ENCODE peak calls at places on chromosomes 4 and X, in five cellular contexts. G is esophagus squamous epithelium, M is body of pancreas, K is sigmoid colon, Y is HCT116. T is an unnamed sample.

GRCh38 chr4:100017627-100018310 is 67.7 kb upstream of the H2AZ1 start:
- DNase-seq in G (no peak), Y (no peak), K (no peak), M (no peak), T (no peak)

GRCh38 chr4:76449362-76449767 is 14.3 kb downstream of the SHROOM3 start:
- DNase-seq in Y (no peak), K (no peak), M (no peak), G (no peak), T (no peak)

GRCh38 chr4:88442636-88443260 is 14.2 kb upstream of the HERC5 start:
- DNase-seq in Y (no peak), K (no peak), G (no peak), M (no peak), T (no peak)

GRCh38 chr4:152106113-152106763 is 345.4 kb upstream of the GATB start:
- DNase-seq in G (peak; percentile 14), Y (peak; percentile 83), K (peak; percentile 81), M (no peak), T (peak; percentile 90)

GRCh38 chr4:72375050-72375736 is 193.8 kb downstream of the ADAMTS3 start:
- DNase-seq in G (no peak), Y (no peak), M (no peak), K (no peak), T (no peak)

GRCh38 chrX:133865761-133866470 is 119.5 kb downstream of the GPC3 start:
- DNase-seq in M (no peak), Y (no peak), K (no peak), G (no peak), T (no peak)

GRCh38 chr4:119939066-119939995 is 127.3 kb downstream of the MAD2L1 start:
- DNase-seq in K (no peak), Y (no peak), M (no peak), G (no peak), T (no peak)

GRCh38 chr4:174222266-174222872 is 61.1 kb downstream of the FBXO8 start:
- DNase-seq in G (no peak), K (no peak), Y (peak; percentile 13), M (no peak), T (no peak)

GRCh38 chr4:2745981-2746806 is 9.9 kb downstream of the TNIP2 start:
- DNase-seq in K (no peak), G (peak; percentile 55), M (no peak), Y (no peak), T (peak; percentile 88)

GRCh38 chr4:70885174-70885573 is 17.0 kb upstream of the MOB1B start:
- DNase-seq in M (no peak), K (no peak), G (no peak), Y (no peak), T (no peak)

GRCh38 chrX:109959356-109959871 is 43.5 kb upstream of the TMEM164 start:
- DNase-seq in M (no peak), G (no peak), Y (no peak), K (no peak), T (no peak)

GRCh38 chr4:2046031-2046961 is 12.8 kb upstream of the NAT8L start:
- DNase-seq in K (no peak), G (no peak), Y (no peak), M (no peak), T (no peak)

GRCh38 chr4:185758807-185759206 is 53.2 kb downstream of the SORBS2 start:
- DNase-seq in M (no peak), K (no peak), Y (no peak), G (no peak), T (no peak)

GRCh38 chr4:109040441-109040840 is 262.0 kb downstream of the COL25A1 start:
- DNase-seq in Y (no peak), G (no peak), M (no peak), K (no peak), T (no peak)

GRCh38 chrX:141760761-141761160 is 62.2 kb upstream of the SPANXD start:
- DNase-seq in K (no peak), M (no peak), G (no peak), Y (no peak), T (no peak)

GRCh38 chr4:151198748-151199147 is 78.2 kb upstream of the PRSS48 start:
- DNase-seq in Y (no peak), K (no peak), G (no peak), M (no peak), T (no peak)

GRCh38 chrX:71254092-71254941 is at the start of gene ZMYM3:
- DNase-seq in G (peak; percentile 11), Y (peak; percentile 50), K (peak; percentile 93), M (peak; percentile 88), T (peak; percentile 88)
- TF ChIP-seq POLR2A in G (no peak), Y (no peak), K (no peak), M (peak; percentile 53), T (peak; percentile 39)

GRCh38 chr4:7516116-7516772 is 81.5 kb upstream of the PSAPL1 start:
- DNase-seq in M (no peak), G (no peak), K (no peak), Y (no peak), T (no peak)

GRCh38 chr4:7516773-7517144 is 82.0 kb upstream of the PSAPL1 start:
- DNase-seq in M (no peak), Y (no peak), K (no peak), G (no peak), T (no peak)

GRCh38 chr4:7514789-7515188 is 80.1 kb upstream of the PSAPL1 start:
- DNase-seq in G (no peak), K (no peak), Y (no peak), M (no peak), T (no peak)

GRCh38 chr4:7514281-7514680 is 79.6 kb upstream of the PSAPL1 start:
- DNase-seq in Y (no peak), K (no peak), M (no peak), G (no peak), T (no peak)

DNA sequence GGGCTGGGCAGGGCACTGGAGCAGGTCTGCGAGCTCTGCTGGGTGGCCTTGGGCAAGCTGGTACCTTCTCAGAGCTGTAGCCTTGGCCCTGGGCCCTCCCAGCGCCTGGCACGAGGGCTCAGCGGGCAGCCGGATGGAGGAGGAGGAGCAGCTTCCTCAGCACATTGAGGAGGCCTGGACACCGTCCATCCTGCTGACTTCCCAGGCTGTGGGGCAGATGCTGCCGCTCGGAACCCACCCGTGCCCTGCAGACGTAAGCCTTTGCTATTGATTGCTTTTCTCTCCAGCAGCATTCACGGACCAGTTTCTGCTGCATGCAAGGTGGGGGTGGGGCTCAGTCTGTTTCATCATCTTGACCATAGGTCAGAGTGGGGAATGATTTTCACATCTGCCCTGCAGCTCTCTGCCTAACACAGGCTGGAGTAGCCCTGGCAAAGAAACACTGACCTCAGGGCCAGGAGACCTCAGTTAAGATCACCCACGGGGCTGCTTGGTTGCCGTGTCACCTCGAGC is 80.7 kb upstream of the PSAPL1 start:
- DNase-seq in G (no peak), M (peak; percentile 34), K (no peak), Y (no peak), T (no peak)
- TF ChIP-seq POLR2A in G (no peak), M (no peak), K (no peak), Y (no peak), T (no peak)

DNA sequence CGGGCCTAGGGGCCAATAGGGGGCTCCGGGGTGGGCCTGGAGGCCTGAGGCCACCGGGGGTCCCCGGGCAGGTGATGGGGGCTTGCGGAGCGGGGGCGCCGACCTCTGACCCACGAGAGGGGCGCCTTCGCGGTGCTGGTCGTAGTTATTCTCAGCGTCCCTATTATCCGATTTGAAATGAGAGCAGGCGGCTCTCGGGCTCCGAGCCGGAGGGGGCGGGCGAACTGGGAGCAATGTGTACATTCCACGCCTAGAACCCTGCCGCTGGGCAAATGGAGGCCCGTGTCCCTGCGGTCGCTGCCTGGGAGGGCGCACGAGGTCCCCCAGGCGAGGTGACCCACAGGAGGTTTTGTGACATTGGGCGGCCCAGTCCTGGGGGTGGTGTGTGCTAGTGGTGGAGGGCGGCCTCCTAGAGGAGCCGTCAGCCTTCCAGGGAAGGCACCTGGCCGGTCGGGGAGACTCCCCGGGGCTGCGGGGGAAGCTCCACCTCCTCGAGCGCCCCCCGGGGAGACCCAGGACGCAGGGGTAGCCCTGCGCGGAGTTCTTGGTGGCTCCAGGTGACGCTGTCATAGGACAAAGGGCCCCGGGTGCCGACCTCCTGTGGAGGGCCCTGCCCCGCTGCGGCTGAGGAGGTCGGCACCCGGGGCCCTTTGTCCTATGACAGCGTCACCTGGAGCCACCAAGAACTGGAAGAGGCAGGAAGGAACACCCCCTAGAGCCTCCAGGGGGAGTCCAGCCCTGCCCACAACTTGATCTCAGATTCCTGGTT is 102.6 kb upstream of the PRKX start:
- DNase-seq in K (peak; percentile 84), Y (peak; percentile 23), G (peak; percentile 2), M (peak; percentile 66), T (peak; percentile 61)
- TF ChIP-seq POLR2A in K (no peak), Y (no peak), G (no peak), M (peak; percentile 45), T (peak; percentile 21)

GRCh38 chr4:26431461-26432165 is 58.7 kb downstream of the CCKAR start:
- DNase-seq in K (no peak), Y (no peak), M (no peak), G (no peak), T (no peak)
- TF ChIP-seq POLR2A in K (no peak), Y (no peak), M (no peak), G (no peak), T (no peak)

GRCh38 chrX:70022608-70023007 is 27.1 kb downstream of the AWAT2 start:
- DNase-seq in M (no peak), K (no peak), G (no peak), Y (no peak), T (no peak)

GRCh38 chrX:70029790-70030189 is 19.9 kb downstream of the AWAT2 start:
- DNase-seq in G (no peak), Y (no peak), K (no peak), M (no peak), T (no peak)

GRCh38 chrX:70026851-70027200 is 22.9 kb downstream of the AWAT2 start:
- DNase-seq in G (no peak), M (no peak), K (no peak), Y (no peak), T (no peak)

GRCh38 chrX:70025464-70025863 is 24.3 kb downstream of the AWAT2 start:
- DNase-seq in K (no peak), G (no peak), M (no peak), Y (no peak), T (no peak)

DNA sequence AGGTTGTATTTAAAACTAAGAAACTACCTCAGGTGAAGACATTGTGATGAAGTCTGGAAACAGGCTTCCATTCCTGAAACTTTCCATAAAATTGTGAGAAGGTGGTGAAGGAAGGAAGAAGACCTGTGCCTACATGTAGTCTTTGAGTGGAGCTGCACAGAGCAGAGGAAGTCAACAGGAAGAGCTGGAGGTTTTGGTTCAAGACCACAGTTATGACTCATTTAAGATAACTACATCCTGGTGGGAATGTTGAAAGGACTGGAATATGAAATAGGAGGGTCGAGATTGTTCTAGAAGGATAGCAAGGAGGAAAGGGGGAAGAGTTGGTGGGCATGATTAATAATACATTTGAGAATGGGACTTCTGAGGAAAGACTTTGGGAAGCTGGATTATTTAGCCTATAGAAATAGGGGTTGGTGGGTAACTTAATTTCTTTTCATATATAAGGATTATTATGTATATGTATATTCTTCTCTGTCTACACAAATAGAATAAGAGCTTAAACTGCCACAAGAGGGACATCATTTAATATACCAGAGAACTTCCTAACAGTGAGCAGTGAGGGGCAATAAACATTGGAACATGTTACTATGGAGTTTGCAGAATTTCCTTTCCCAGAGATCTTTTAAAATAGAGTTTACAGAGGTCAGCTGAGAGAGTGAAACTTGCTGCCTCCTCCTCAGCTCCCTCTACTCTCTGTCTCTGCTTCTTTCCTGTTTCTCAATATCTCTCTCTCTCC is 23.5 kb downstream of the AWAT2 start:
- DNase-seq in Y (no peak), M (no peak), G (no peak), K (no peak), T (no peak)
- TF ChIP-seq POLR2A in Y (no peak), M (no peak), G (no peak), K (no peak), T (no peak)